ENCODE peak calls at places on chromosomes 1 and 21, in four cellular contexts. K is adipocyte, T is H7, P is HL-60. Z is an unnamed sample.

GRCh38 chr1:24915819-24916602 is 14.1 kb downstream of the RUNX3 start:
- DNase-seq in K (no peak), T (peak; percentile 68), P (no peak), Z (no peak)

GRCh38 chr1:152440635-152441471 is 26.8 kb upstream of the CRNN start:
- DNase-seq in K (peak; percentile 79), T (peak; percentile 57), P (peak; percentile 72), Z (peak; percentile 20)

GRCh38 chr1:17365271-17365670 is 6.7 kb upstream of the PADI6 start:
- DNase-seq in K (no peak), T (no peak), P (peak; percentile 60), Z (no peak)

GRCh38 chr1:209156991-209157390 is 426.5 kb upstream of the CAMK1G start:
- DNase-seq in K (no peak), T (no peak), P (no peak), Z (no peak)

GRCh38 chr21:41482321-41482720 is 25.6 kb downstream of the TMPRSS2 start:
- DNase-seq in K (peak; percentile 21), T (no peak), P (no peak), Z (peak; percentile 41)

GRCh38 chr21:31354604-31355443 is 10.8 kb upstream of the TIAM1 start:
- DNase-seq in K (peak; percentile 40), T (no peak), P (no peak), Z (peak; percentile 74)

GRCh38 chr1:9589144-9589718 is 520 bp downstream of the TMEM201 start:
- DNase-seq in K (peak; percentile 68), T (peak; percentile 85), P (peak; percentile 36), Z (no peak)

GRCh38 chr1:39268112-39268581 is 63.7 kb downstream of the MACF1 start:
- DNase-seq in K (peak; percentile 93), T (no peak), P (no peak), Z (peak; percentile 69)

GRCh38 chr21:29117372-29117955 is 13.0 kb upstream of the MAP3K7CL start:
- DNase-seq in K (no peak), T (no peak), P (no peak), Z (no peak)

GRCh38 chr1:49340576-49340975 is 563.9 kb upstream of the BEND5 start:
- DNase-seq in K (no peak), T (no peak), P (no peak), Z (no peak)

GRCh38 chr1:210624722-210625121 is 296.0 kb downstream of the HHAT start:
- DNase-seq in K (no peak), T (no peak), P (no peak), Z (no peak)

GRCh38 chr1:246187834-246188372 is 319.2 kb downstream of the SMYD3 start:
- DNase-seq in K (no peak), T (no peak), P (no peak), Z (no peak)

GRCh38 chr1:56788102-56788501 is 31.1 kb downstream of the FYB2 start:
- DNase-seq in K (no peak), T (no peak), P (no peak), Z (no peak)

GRCh38 chr1:71656902-71657301 is 576.1 kb upstream of the ZRANB2 start:
- DNase-seq in K (peak; percentile 53), T (no peak), P (no peak), Z (no peak)

GRCh38 chr1:8354038-8354437 is 36.1 kb downstream of the SLC45A1 start:
- DNase-seq in K (no peak), T (no peak), P (no peak), Z (no peak)

GRCh38 chr1:155126494-155127104 is 1.1 kb upstream of the EFNA1 start:
- DNase-seq in K (peak; percentile 54), T (peak; percentile 85), P (peak; percentile 15), Z (no peak)

GRCh38 chr21:15159382-15160020 is 94.7 kb upstream of the NRIP1 start:
- DNase-seq in K (no peak), T (no peak), P (no peak), Z (no peak)

GRCh38 chr1:19682257-19682656 is 17.6 kb downstream of the HTR6 start:
- DNase-seq in K (peak; percentile 78), T (no peak), P (no peak), Z (peak; percentile 88)

GRCh38 chr1:247639381-247639981 is 34.1 kb downstream of the OR2G3 start:
- DNase-seq in K (no peak), T (peak; percentile 56), P (peak; percentile 13), Z (peak; percentile 49)

GRCh38 chr21:45631540-45631939 is 12.0 kb upstream of the PCBP3 start:
- DNase-seq in K (no peak), T (no peak), P (no peak), Z (no peak)
- H3K4me3 ChIP-seq in K (no peak overlapping the region), T (no peak overlapping the region), P (no peak overlapping the region), Z (no peak overlapping the region)

GRCh38 chr21:39452207-39452964 is 616 bp downstream of the SH3BGR start:
- DNase-seq in K (peak; percentile 70), T (no peak), P (no peak), Z (peak; percentile 58)

GRCh38 chr21:39454949-39455668 is 3.3 kb downstream of the SH3BGR start:
- DNase-seq in K (no peak), T (no peak), P (no peak), Z (no peak)

GRCh38 chr21:39451332-39452206 is at the start of gene SH3BGR:
- DNase-seq in K (peak; percentile 2), T (peak; percentile 76), P (no peak), Z (no peak)

GRCh38 chr21:39453571-39454179 is 1.9 kb downstream of the SH3BGR start:
- DNase-seq in K (no peak), T (no peak), P (no peak), Z (no peak)

GRCh38 chr21:39452965-39453332 is 1.2 kb downstream of the SH3BGR start:
- DNase-seq in K (peak; percentile 22), T (no peak), P (no peak), Z (no peak)
- H3K4me3 ChIP-seq in K (no peak overlapping the region), T (no peak overlapping the region), P (no peak overlapping the region), Z (no peak overlapping the region)

DNA sequence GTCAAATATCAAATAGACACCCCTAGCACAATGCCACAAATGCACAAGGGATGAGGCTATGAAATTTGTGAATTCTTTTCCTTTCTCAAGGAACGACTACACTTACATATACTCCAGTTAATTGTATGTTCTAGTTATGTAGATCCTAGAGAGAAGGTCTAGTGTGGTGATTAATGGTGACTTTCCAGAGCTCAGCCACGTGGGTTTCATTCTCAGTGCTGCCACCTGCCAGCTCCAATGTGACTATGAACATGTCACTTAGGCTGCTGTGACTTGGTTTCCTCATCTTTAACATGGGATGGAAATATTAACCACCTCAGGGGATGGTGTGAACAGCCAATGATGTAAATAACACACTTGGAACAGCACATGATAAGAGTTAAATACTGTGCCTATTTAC is 138.3 kb downstream of the APP start:
- DNase-seq in K (no peak), T (no peak), P (no peak), Z (no peak)
- H3K4me3 ChIP-seq in K (no peak overlapping the region), T (no peak overlapping the region), P (no peak overlapping the region), Z (no peak overlapping the region)

GRCh38 chr1:3587133-3587733 is 24.1 kb downstream of the MEGF6 start:
- DNase-seq in K (no peak), T (no peak), P (no peak), Z (no peak)
- H3K4me3 ChIP-seq in K (no peak overlapping the region), T (no peak overlapping the region), P (no peak overlapping the region), Z (no peak overlapping the region)

DNA sequence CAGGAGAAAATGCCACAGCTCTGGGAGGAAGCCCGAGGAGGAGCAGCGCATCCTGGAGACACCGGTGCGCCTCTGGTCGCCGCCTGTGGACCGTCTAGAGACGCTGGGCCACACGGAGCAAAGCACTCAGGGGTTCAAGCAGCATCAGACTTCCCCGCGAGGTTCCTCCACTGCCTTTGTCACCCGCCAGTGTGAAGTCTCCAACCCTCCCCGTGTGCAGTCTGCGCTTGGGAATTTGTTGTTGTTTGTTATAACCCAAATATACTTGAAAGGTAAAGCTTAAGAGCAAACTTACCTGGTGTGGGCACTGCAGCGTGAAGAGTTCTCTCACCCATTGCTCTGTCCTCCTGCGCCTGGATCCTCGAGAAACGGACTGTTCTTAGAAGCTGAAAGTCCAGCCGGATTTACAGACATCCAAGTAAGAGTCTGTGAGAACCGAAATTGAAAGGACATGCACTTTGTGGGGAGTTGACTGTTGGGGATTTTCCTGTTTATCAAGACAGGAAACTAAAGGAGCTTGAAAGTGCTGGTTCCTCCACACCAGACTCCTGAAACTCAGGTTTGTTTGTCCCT is at the start of gene GBP4:
- DNase-seq in K (peak; percentile 57), T (no peak), P (no peak), Z (no peak)
- H3K4me3 ChIP-seq in K (peak within 1 kb of the TSS; percentile 79), T (no peak within 1 kb of the TSS), P (peak within 1 kb of the TSS; percentile 40), Z (peak within 1 kb of the TSS; percentile 8)

GRCh38 chr1:234584431-234584805 is 25.6 kb downstream of the IRF2BP2 start:
- DNase-seq in K (no peak), T (no peak), P (no peak), Z (no peak)
- H3K4me3 ChIP-seq in K (no peak overlapping the region), T (no peak overlapping the region), P (no peak overlapping the region), Z (no peak overlapping the region)

GRCh38 chr1:204206121-204206520 is 7.7 kb downstream of the GOLT1A start:
- DNase-seq in K (peak; percentile 60), T (no peak), P (no peak), Z (no peak)

GRCh38 chr1:204207136-204207616 is 6.6 kb downstream of the GOLT1A start:
- DNase-seq in K (peak; percentile 80), T (peak; percentile 95), P (peak; percentile 29), Z (no peak)

GRCh38 chr1:204212715-204213114 is 1.1 kb downstream of the GOLT1A start:
- DNase-seq in K (no peak), T (no peak), P (no peak), Z (no peak)

GRCh38 chr1:204213668-204214662 is at the start of gene GOLT1A:
- DNase-seq in K (peak; percentile 86), T (peak; percentile 95), P (peak; percentile 51), Z (peak; percentile 47)

DNA sequence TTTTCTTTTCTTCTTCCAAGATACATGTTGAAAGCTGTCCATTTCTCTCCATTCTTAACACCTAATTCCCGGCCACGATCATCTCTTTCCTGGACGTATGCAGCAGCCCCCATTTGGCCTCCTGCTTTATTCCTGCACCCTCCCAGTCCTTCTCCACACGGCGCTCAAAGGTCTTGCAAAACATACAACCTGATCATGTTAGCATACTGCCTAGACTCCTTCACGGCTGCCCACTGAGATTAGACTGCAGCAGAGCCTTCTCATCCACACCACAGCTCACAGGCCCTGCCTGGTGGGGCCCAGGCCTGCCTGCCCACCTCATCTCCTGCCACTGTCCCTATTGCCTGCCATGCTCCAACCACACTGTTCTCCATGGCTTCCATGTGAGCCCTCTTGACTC is 2.8 kb downstream of the GOLT1A start:
- DNase-seq in K (no peak), T (no peak), P (no peak), Z (no peak)
- H3K4me3 ChIP-seq in K (no peak overlapping the region), T (no peak overlapping the region), P (no peak overlapping the region), Z (no peak overlapping the region)

GRCh38 chr1:168665975-168666374 is 63.0 kb downstream of the DPT start:
- DNase-seq in K (no peak), T (no peak), P (no peak), Z (no peak)
- H3K4me3 ChIP-seq in K (no peak overlapping the region), T (no peak overlapping the region), P (no peak overlapping the region), Z (no peak overlapping the region)

DNA sequence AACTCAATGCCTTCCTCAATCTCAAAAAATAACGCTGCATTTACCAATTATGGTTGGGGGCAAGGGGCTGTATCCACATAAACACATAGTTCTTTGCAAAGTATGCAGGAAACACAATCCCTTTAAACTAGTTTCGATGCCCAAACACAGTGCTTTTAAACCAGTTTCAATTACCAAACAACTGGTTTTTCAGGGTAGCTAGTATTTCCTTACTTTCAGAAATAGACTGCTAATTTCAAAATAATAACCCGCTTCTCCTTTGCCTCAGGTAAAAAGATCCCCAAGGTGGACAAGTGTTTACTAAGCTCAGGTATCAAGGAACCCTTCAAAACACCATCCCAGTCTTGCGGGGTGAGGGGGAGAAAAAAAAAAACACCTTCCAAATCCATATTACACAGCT is 2.8 kb downstream of the SIPA1L2 start:
- DNase-seq in K (no peak), T (no peak), P (no peak), Z (no peak)
- H3K4me3 ChIP-seq in K (no peak overlapping the region), T (no peak overlapping the region), P (no peak overlapping the region), Z (no peak overlapping the region)